ENCODE peak calls at places on chromosomes 12 and 14, in four cellular contexts. M is choroid plexus epithelial cell; V is A172; N is stimulated activated CD4-positive, alpha-beta T cell treated with anti-CD3 and anti-CD28 coated beads, Interleukin-4, amount 100 ng/mL, for 24 hours. Y is an unnamed sample.

GRCh38 chr14:52106853-52107252 is 38.0 kb upstream of the NID2 start:
- DNase-seq in N (no peak), M (no peak), V (no peak), Y (no peak)

GRCh38 chr12:44015333-44015941 is 179.6 kb downstream of the TMEM117 start:
- DNase-seq in V (peak), M (peak), N (no peak), Y (no peak)

GRCh38 chr12:131378176-131378842 is 332.6 kb upstream of the SFSWAP start:
- DNase-seq in N (no peak), V (no peak), M (no peak), Y (peak)

GRCh38 chr12:128079-128478 is 61.5 kb downstream of the IQSEC3 start:
- DNase-seq in N (no peak), V (no peak), M (no peak), Y (no peak)

GRCh38 chr12:94147991-94148840 is at the start of gene PLXNC1:
- DNase-seq in M (peak), N (peak), V (no peak), Y (peak)

GRCh38 chr14:60252630-60253029 is 3.6 kb downstream of the PPM1A start:
- DNase-seq in V (no peak), M (no peak), N (no peak), Y (no peak)

GRCh38 chr12:25054076-25054782 is 105.3 kb upstream of the BCAT1 start:
- DNase-seq in V (peak), N (no peak), M (peak), Y (no peak)

GRCh38 chr12:67595365-67595764 is 53.2 kb upstream of the DYRK2 start:
- DNase-seq in N (no peak), V (no peak), M (no peak), Y (no peak)

GRCh38 chr12:99954724-99955123 is 30.0 kb downstream of the ANKS1B start:
- DNase-seq in N (no peak), M (no peak), V (no peak), Y (no peak)

GRCh38 chr12:11976005-11976404 is 94.7 kb upstream of the BCL2L14 start:
- DNase-seq in M (no peak), N (no peak), V (no peak), Y (no peak)

GRCh38 chr12:20557076-20557475 is 138.1 kb upstream of the SLCO1C1 start:
- DNase-seq in V (no peak), M (no peak), N (no peak), Y (no peak)

GRCh38 chr12:120858306-120859088 is 45.7 kb downstream of the SPPL3 start:
- DNase-seq in V (no peak), N (no peak), M (no peak), Y (no peak)

GRCh38 chr12:113292091-113292490 is 42.8 kb downstream of the SLC8B1 start:
- DNase-seq in M (peak), N (no peak), V (no peak), Y (no peak)

GRCh38 chr12:54258286-54258685 is 21.6 kb downstream of the CBX5 start:
- DNase-seq in V (peak), N (no peak), M (peak), Y (no peak)

GRCh38 chr12:30965613-30965985 is 39.1 kb downstream of the TSPAN11 start:
- DNase-seq in N (no peak), M (peak), V (no peak), Y (no peak)

GRCh38 chr12:18375131-18375530 is 113.8 kb downstream of the PIK3C2G start:
- DNase-seq in V (no peak), M (peak), N (no peak), Y (no peak)

GRCh38 chr14:66056268-66056907 is 429.8 kb upstream of the CCDC196 start:
- DNase-seq in N (no peak), M (no peak), V (no peak), Y (no peak)

GRCh38 chr12:111864935-111865334 is 22.9 kb downstream of the MAPKAPK5 start:
- DNase-seq in M (no peak), N (no peak), V (no peak), Y (no peak)

GRCh38 chr14:68865542-68865941 is 72.7 kb upstream of the ZFP36L1 start:
- DNase-seq in M (no peak), N (no peak), V (no peak), Y (no peak)

GRCh38 chr12:62948123-62948522 is 13.2 kb upstream of the PPM1H start:
- DNase-seq in N (no peak), M (no peak), V (no peak), Y (no peak)

GRCh38 chr12:2284857-2285256 is 232.1 kb downstream of the CACNA1C start:
- DNase-seq in M (peak), N (no peak), V (peak), Y (peak)

GRCh38 chr12:121709478-121709890 is 3.1 kb upstream of the TMEM120B start:
- DNase-seq in M (peak), V (peak), N (no peak), Y (no peak)

GRCh38 chr14:43692706-43693105 is 814.4 kb downstream of the FSCB start:
- DNase-seq in M (no peak), V (no peak), N (no peak), Y (no peak)

GRCh38 chr12:124315316-124315924 is 20.5 kb downstream of the RFLNA start:
- DNase-seq in M (no peak), N (no peak), V (no peak), Y (no peak)

GRCh38 chr12:54042970-54043744 is 10.3 kb downstream of the HOXC5 start:
- DNase-seq in M (no peak), V (no peak), N (no peak), Y (peak)

GRCh38 chr14:42671636-42672035 is 1065.0 kb downstream of the LRFN5 start:
- DNase-seq in V (no peak), M (no peak), N (no peak), Y (no peak)

GRCh38 chr14:68945585-68946289 is 33.4 kb downstream of the ACTN1 start:
- DNase-seq in V (no peak), N (no peak), M (no peak), Y (no peak)

GRCh38 chr14:24280797-24281460 is 9.5 kb upstream of the RABGGTA start:
- DNase-seq in M (no peak), N (no peak), V (no peak), Y (no peak)

GRCh38 chr12:22631863-22632463 is 7.0 kb downstream of the ETNK1 start:
- DNase-seq in M (peak), V (no peak), N (no peak), Y (no peak)

GRCh38 chr14:52987514-52987913 is 36.7 kb upstream of the FERMT2 start:
- DNase-seq in N (no peak), M (peak), V (no peak), Y (no peak)

GRCh38 chr14:65241125-65241752 is 138.9 kb upstream of the MAX start:
- DNase-seq in M (no peak), N (no peak), V (no peak), Y (no peak)

GRCh38 chr14:99252940-99253868 is 18.8 kb downstream of the BCL11B start:
- DNase-seq in V (no peak), M (no peak), N (peak), Y (no peak)

GRCh38 chr12:85606455-85606854 is 229.8 kb downstream of the RASSF9 start:
- DNase-seq in N (no peak), M (no peak), V (no peak), Y (no peak)